ENCODE peak calls at places on chromosomes 2 and 18, in four cellular contexts. H, G, E and D are unnamed samples.

GRCh38 chr18:2480536-2480935 is 90.8 kb downstream of the METTL4 start:
- DNase-seq in H (no peak), G (no peak), E (no peak), D (no peak)

GRCh38 chr2:3296182-3296972 is 81.2 kb downstream of the EIPR1 start:
- DNase-seq in H (no peak), G (no peak), E (no peak), D (no peak)

GRCh38 chr2:120419073-120419472 is 73.1 kb downstream of the INHBB start:
- DNase-seq in H (no peak), G (no peak), E (no peak), D (no peak)

GRCh38 chr2:27496357-27497287 is at the start of gene GCKR:
- DNase-seq in H (peak; percentile 42), G (peak; percentile 20), E (no peak), D (no peak)

GRCh38 chr2:151523825-151524224 is 114.1 kb downstream of the RIF1 start:
- DNase-seq in H (no peak), G (no peak), E (no peak), D (no peak)

GRCh38 chr2:175064797-175065196 is 59.6 kb upstream of the CHN1 start:
- DNase-seq in H (no peak), G (no peak), E (no peak), D (no peak)

GRCh38 chr2:119647440-119648169 is 31.4 kb upstream of the TMEM177 start:
- DNase-seq in H (no peak), G (peak; percentile 45), E (peak; percentile 35), D (no peak)

GRCh38 chr18:2997846-2998599 is 14.9 kb downstream of the LPIN2 start:
- DNase-seq in H (no peak), G (no peak), E (no peak), D (no peak)

GRCh38 chr2:167817908-167818307 is 429.5 kb downstream of the STK39 start:
- DNase-seq in H (no peak), G (no peak), E (no peak), D (no peak)

GRCh38 chr18:60090170-60090569 is 190.4 kb downstream of the PMAIP1 start:
- DNase-seq in H (peak; percentile 16), G (peak; percentile 50), E (no peak), D (peak; percentile 3)

GRCh38 chr18:58813090-58813489 is 51.6 kb upstream of the ZNF532 start:
- DNase-seq in H (no peak), G (no peak), E (no peak), D (no peak)

GRCh38 chr18:48798334-48799197 is 152.2 kb downstream of the SMAD7 start:
- DNase-seq in H (no peak), G (no peak), E (no peak), D (no peak)

GRCh38 chr18:55833543-55833942 is 245.6 kb upstream of the TCF4 start:
- DNase-seq in H (no peak), G (no peak), E (no peak), D (no peak)

GRCh38 chr2:217614498-217614897 is 388.3 kb downstream of the TNS1 start:
- DNase-seq in H (no peak), G (peak; percentile 14), E (peak; percentile 23), D (no peak)

GRCh38 chr2:197973772-197974171 is 169.4 kb downstream of the PLCL1 start:
- DNase-seq in H (no peak), G (no peak), E (no peak), D (no peak)

GRCh38 chr18:55353806-55354205 is 234.2 kb downstream of the TCF4 start:
- DNase-seq in H (no peak), G (peak; percentile 47), E (no peak), D (no peak)

GRCh38 chr2:16666453-16666801 is 793 bp upstream of the CYRIA start:
- DNase-seq in H (no peak), G (no peak), E (no peak), D (no peak)

GRCh38 chr2:226760412-226761194 is 39.0 kb downstream of the IRS1 start:
- DNase-seq in H (no peak), G (no peak), E (no peak), D (no peak)

GRCh38 chr18:1270081-1270480 is 365.4 kb downstream of the ADCYAP1 start:
- DNase-seq in H (no peak), G (no peak), E (no peak), D (no peak)

GRCh38 chr2:229943770-229944449 is 21.6 kb downstream of the FBXO36 start:
- DNase-seq in H (no peak), G (peak; percentile 56), E (no peak), D (no peak)

GRCh38 chr18:79986726-79987125 is 1.6 kb downstream of the TXNL4A start:
- DNase-seq in H (no peak), G (no peak), E (no peak), D (no peak)

GRCh38 chr2:144456680-144457079 is 63.2 kb downstream of the ZEB2 start:
- DNase-seq in H (peak; percentile 46), G (peak; percentile 64), E (no peak), D (no peak)

GRCh38 chr2:46197672-46198071 is 99.5 kb upstream of the EPAS1 start:
- DNase-seq in H (no peak), G (no peak), E (no peak), D (no peak)

GRCh38 chr2:144567745-144568144 is 47.8 kb upstream of the ZEB2 start:
- DNase-seq in H (no peak), G (no peak), E (no peak), D (no peak)

GRCh38 chr2:113255140-113256070 is 23.3 kb downstream of the PAX8 start:
- DNase-seq in H (no peak), G (no peak), E (no peak), D (no peak)

GRCh38 chr2:185132501-185133041 is 534.2 kb downstream of the ZNF804A start:
- DNase-seq in H (no peak), G (no peak), E (no peak), D (no peak)

GRCh38 chr18:62450546-62451395 is 72.1 kb upstream of the ZCCHC2 start:
- DNase-seq in H (peak; percentile 82), G (peak; percentile 65), E (no peak), D (no peak)

GRCh38 chr2:176115883-176116813 is at the start of gene HOXD10:
- DNase-seq in H (peak; percentile 38), G (no peak), E (no peak), D (no peak)

GRCh38 chr2:68110102-68110501 is 47.3 kb upstream of the C1D start:
- DNase-seq in H (no peak), G (peak; percentile 51), E (no peak), D (no peak)

GRCh38 chr2:26035110-26035728 is 1.3 kb downstream of the RAB10 start:
- DNase-seq in H (no peak), G (peak; percentile 8), E (no peak), D (no peak)

DNA sequence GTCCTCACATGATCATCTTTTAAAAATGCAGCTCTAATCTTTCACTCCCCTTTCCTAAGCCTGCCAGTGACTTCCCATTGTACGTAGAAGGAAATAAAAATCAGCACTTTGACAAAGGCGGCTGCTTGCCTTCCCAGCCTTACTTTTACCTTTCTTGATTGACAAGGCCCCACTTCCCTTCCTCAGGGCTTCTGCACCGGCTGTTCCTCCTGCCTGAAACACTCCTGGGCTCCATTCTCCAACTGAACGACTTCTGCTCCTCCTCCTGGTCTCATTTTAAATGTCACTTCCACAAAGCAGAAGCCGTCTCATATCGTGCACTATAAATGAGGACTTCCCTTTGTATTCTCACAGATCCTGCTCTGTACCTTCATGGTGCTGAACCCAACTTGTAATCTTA is 56.1 kb downstream of the OSBPL6 start:
- DNase-seq in H (no peak), G (peak; percentile 25), E (no peak), D (no peak)
- TF ChIP-seq SPI1 in H (peak; percentile 63), G (peak; percentile 61), E (no peak), D (no peak)

DNA sequence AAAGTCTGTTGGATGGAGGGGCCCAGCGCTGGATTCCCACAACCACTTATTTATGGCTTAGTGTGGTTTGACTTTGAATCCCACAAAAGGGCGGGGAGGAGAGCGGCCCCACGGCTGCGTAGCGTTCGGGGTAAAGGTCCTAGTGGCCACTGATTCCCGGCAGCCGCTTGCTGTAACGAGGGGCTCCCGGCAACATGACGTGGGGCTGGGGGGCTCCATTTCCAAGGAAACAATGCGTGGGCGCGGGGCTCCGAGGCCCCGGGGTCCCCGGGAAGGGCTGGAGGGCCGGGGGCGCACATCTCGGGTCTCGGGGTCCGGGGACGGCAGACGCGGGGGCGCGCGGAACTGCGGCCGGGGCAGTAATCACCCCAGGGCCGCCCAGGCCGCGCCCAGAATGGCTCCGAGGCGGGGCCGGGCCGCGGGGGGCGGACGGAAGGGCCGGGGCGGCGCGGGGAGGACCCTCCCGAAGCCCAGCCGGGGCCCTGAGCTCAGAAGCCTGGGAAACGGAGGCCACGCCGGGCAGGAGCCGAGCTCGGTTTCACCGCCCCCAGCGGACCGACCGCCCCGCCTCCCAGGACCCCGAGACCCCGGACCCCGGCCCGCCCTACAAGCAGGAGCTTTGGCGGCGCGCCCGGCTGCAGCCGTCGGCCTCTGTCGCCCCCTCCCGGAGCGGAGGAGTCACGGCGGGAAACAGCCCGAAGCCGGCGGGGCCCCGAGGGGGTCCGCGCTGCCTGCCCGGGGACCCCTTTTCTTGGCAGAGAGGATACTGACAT is 11.9 kb upstream of the MLPH start:
- DNase-seq in H (peak; percentile 85), G (peak; percentile 56), E (no peak), D (peak; percentile 92)
- TF ChIP-seq POLR2AphosphoS5 in H (no peak), G (no peak), E (no peak), D (no peak)

DNA sequence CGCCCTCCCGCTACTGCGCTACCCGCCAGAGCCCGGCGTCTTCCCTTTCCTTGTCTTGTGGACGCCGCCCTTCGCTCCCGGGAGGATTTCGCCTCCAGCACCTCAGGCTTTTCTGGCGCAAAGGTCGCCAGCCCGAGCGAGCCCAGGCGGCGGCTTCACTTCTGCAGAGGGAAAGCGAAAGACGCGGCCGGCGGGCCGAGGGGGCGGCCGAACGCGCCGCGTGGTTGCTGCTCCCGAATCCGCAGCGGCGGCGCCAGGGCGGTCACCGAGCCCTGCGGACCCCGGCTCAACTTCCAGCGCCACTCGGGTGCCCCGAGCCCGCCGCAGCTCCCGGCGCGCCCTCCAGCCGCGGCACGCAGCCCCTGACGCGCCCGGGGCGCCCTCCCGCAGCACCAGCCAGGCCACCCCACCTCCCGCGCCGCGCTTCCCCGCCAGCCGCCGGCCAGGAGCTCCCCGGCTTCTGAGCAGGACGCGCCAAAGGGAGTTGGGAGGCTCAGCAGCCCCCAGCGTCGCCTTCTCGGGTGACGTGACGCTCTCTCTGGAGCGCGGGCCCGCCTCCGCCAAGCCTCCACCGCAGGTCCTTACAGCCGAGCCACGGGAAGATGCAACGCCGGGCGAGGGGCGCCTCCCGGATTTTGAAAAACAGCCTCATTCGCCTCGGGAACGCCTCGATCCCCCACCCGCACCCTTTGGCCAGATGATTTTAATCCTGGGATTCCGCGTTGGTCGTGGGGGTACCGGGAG is 84.9 kb upstream of the EPB41L3 start:
- DNase-seq in H (no peak), G (no peak), E (no peak), D (peak; percentile 28)
- TF ChIP-seq SPI1 in H (no peak), G (no peak), E (no peak), D (no peak)

GRCh38 chr2:112155331-112156151 is 17.4 kb downstream of the FBLN7 start:
- DNase-seq in H (no peak), G (peak; percentile 32), E (no peak), D (no peak)
- TF ChIP-seq POLR2AphosphoS5 in H (no peak), G (no peak), E (no peak), D (no peak)

DNA sequence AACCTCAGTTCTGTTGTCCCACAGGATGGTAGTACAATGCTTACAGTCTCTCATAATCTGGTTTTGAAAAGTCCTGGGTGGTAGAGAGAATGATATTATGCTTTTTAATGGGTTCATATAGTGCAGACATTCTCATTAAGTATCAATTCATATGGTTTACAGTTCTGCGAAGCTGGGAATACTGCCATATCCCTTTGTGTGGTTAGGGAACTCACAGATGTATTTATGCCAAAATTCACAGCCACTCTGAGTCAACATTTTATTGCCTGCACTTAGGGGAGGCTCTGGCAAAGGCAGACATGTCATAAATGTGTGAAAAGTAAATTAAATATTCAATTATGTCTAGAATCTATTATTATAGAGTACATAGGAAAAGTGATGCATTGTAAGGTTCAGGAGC is 808.2 kb downstream of the SUCLG1 start:
- DNase-seq in H (no peak), G (no peak), E (no peak), D (no peak)
- TF ChIP-seq SPI1 in H (no peak), G (no peak), E (no peak), D (no peak)